ENCODE peak calls at places on chromosomes 16 and 17, in nine cellular contexts. D is progenitor cell of endocrine pancreas; P is occipital lobe; X is psoas muscle; H is T-helper 22 cell; N is stimulated activated CD4-positive, alpha-beta T cell treated with anti-CD3 and anti-CD28 coated beads, Interleukin-15, amount 100 ng/mL, for 24 hours; J is DMS79 treated with DMSO at 0.1 percent for 48 hours; Z is stimulated activated naive B cell treated with anti-CD40 and anti-IgM and Interleukin-4, amounts not matched to agents 10 μg/mL and 1 μg/mL and 100 μg/mL, for 72 hours; I is breast epithelium. Y is an unnamed sample.

GRCh38 chr16:73095885-73096341 is 48.0 kb upstream of the ZFHX3 start:
- DNase-seq in D (no peak), P (no peak), X (no peak), H (no peak), N (no peak), J (peak), Z (no peak), I (no peak), Y (peak)

GRCh38 chr16:28951410-28951943 is 740 bp downstream of the NFATC2IP start:
- DNase-seq in D (no peak), P (no peak), X (no peak), H (no peak), N (no peak), J (no peak), Z (no peak), I (no peak), Y (no peak)

GRCh38 chr17:82980632-82981031 is 98.8 kb upstream of the METRNL start:
- DNase-seq in D (no peak), P (no peak), X (no peak), H (no peak), N (no peak), J (no peak), Z (no peak), I (peak), Y (no peak)

GRCh38 chr16:16021988-16022682 is 72.7 kb downstream of the ABCC1 start:
- DNase-seq in D (peak), P (peak), X (peak), H (no peak), N (no peak), J (no peak), Z (no peak), I (peak), Y (peak)

GRCh38 chr17:43832168-43832975 is 574 bp downstream of the MPP3 start:
- DNase-seq in D (peak), P (no peak), X (peak), H (no peak), N (peak), J (peak), Z (no peak), I (no peak), Y (peak)

GRCh38 chr17:4852504-4853075 is 19.4 kb downstream of the MINK1 start:
- DNase-seq in D (no peak), P (no peak), X (no peak), H (peak), N (no peak), J (peak), Z (no peak), I (no peak), Y (peak)

GRCh38 chr17:42623732-42624596 is 14.5 kb downstream of the TUBG1 start:
- DNase-seq in D (no peak), P (no peak), X (peak), H (no peak), N (no peak), J (peak), Z (no peak), I (no peak), Y (peak)

GRCh38 chr16:13961099-13961811 is 41.3 kb downstream of the ERCC4 start:
- DNase-seq in D (no peak), P (no peak), X (no peak), H (no peak), N (no peak), J (peak), Z (no peak), I (no peak), Y (peak)

GRCh38 chr16:9522589-9522988 is 431.1 kb downstream of the HAPSTR1 start:
- DNase-seq in D (no peak), P (no peak), X (no peak), H (no peak), N (no peak), J (no peak), Z (no peak), I (no peak), Y (no peak)

Y was measured in fibroblast of the aortic adventitia.